ENCODE peak calls at places on chromosomes 6 and 20, in nine cellular contexts. One of them, this sample, is unnamed.
A peak's percentile ranks its signal among the peaks of the same experiment; 100 is the strongest.

GRCh38 chr20:43529457-43530153 is 22.1 kb downstream of the L3MBTL1 start:
- DNase-seq in HEK293T: no peak
- DNase-seq in CD8-positive, alpha-beta T cell: no peak
- DNase-seq in hepatocyte: no peak
- DNase-seq in stimulated activated CD4-positive, alpha-beta T cell treated with anti-CD3 and anti-CD28 coated beads, Interleukin-1b, Interleukin-23, amount 100 ng/mL, for 24 hours: no peak
- DNase-seq in memory B cell: no peak
- DNase-seq in Right ventricle myocardium inferior: no peak
- DNase-seq in RPMI8226: no peak
- DNase-seq in endodermal cell: no peak
- DNase-seq in this sample: no peak

GRCh38 chr6:165726915-165727314 is 63.9 kb upstream of the PDE10A start:
- DNase-seq in HEK293T: no peak
- DNase-seq in CD8-positive, alpha-beta T cell: no peak
- DNase-seq in hepatocyte: no peak
- DNase-seq in stimulated activated CD4-positive, alpha-beta T cell treated with anti-CD3 and anti-CD28 coated beads, Interleukin-1b, Interleukin-23, amount 100 ng/mL, for 24 hours: no peak
- DNase-seq in memory B cell: no peak
- DNase-seq in Right ventricle myocardium inferior: peak; percentile 71
- DNase-seq in RPMI8226: no peak
- DNase-seq in endodermal cell: no peak
- DNase-seq in this sample: no peak

GRCh38 chr6:1781152-1781848 is 171.6 kb downstream of the FOXC1 start:
- DNase-seq in HEK293T: no peak
- DNase-seq in CD8-positive, alpha-beta T cell: no peak
- DNase-seq in hepatocyte: no peak
- DNase-seq in stimulated activated CD4-positive, alpha-beta T cell treated with anti-CD3 and anti-CD28 coated beads, Interleukin-1b, Interleukin-23, amount 100 ng/mL, for 24 hours: no peak
- DNase-seq in memory B cell: no peak
- DNase-seq in Right ventricle myocardium inferior: no peak
- DNase-seq in RPMI8226: no peak
- DNase-seq in endodermal cell: peak; percentile 53
- DNase-seq in this sample: no peak

GRCh38 chr6:43774776-43775583 is 5.0 kb downstream of the VEGFA start:
- DNase-seq in HEK293T: peak; percentile 68
- DNase-seq in CD8-positive, alpha-beta T cell: peak; percentile 56
- DNase-seq in hepatocyte: peak; percentile 88
- DNase-seq in stimulated activated CD4-positive, alpha-beta T cell treated with anti-CD3 and anti-CD28 coated beads, Interleukin-1b, Interleukin-23, amount 100 ng/mL, for 24 hours: peak; percentile 49
- DNase-seq in memory B cell: peak; percentile 54
- DNase-seq in Right ventricle myocardium inferior: peak; percentile 84
- DNase-seq in RPMI8226: peak; percentile 69
- DNase-seq in endodermal cell: peak; percentile 92
- DNase-seq in this sample: peak; percentile 31

GRCh38 chr6:39301606-39302005 is 12.6 kb downstream of the KCNK17 start:
- DNase-seq in HEK293T: peak; percentile 57
- DNase-seq in CD8-positive, alpha-beta T cell: no peak
- DNase-seq in hepatocyte: no peak
- DNase-seq in stimulated activated CD4-positive, alpha-beta T cell treated with anti-CD3 and anti-CD28 coated beads, Interleukin-1b, Interleukin-23, amount 100 ng/mL, for 24 hours: no peak
- DNase-seq in memory B cell: no peak
- DNase-seq in Right ventricle myocardium inferior: no peak
- DNase-seq in RPMI8226: peak; percentile 60
- DNase-seq in endodermal cell: peak; percentile 87
- DNase-seq in this sample: no peak

GRCh38 chr20:50112512-50113419 is at the start of gene UBE2V1:
- DNase-seq in HEK293T: peak; percentile 92
- DNase-seq in CD8-positive, alpha-beta T cell: peak; percentile 87
- DNase-seq in hepatocyte: peak; percentile 95
- DNase-seq in stimulated activated CD4-positive, alpha-beta T cell treated with anti-CD3 and anti-CD28 coated beads, Interleukin-1b, Interleukin-23, amount 100 ng/mL, for 24 hours: peak; percentile 85
- DNase-seq in memory B cell: peak; percentile 78
- DNase-seq in Right ventricle myocardium inferior: peak; percentile 97
- DNase-seq in RPMI8226: peak; percentile 90
- DNase-seq in endodermal cell: peak; percentile 95
- DNase-seq in this sample: peak; percentile 83

GRCh38 chr6:124679392-124679791 is 282.8 kb upstream of the RNF217 start:
- DNase-seq in HEK293T: no peak
- DNase-seq in CD8-positive, alpha-beta T cell: no peak
- DNase-seq in hepatocyte: no peak
- DNase-seq in stimulated activated CD4-positive, alpha-beta T cell treated with anti-CD3 and anti-CD28 coated beads, Interleukin-1b, Interleukin-23, amount 100 ng/mL, for 24 hours: no peak
- DNase-seq in memory B cell: no peak
- DNase-seq in Right ventricle myocardium inferior: no peak
- DNase-seq in RPMI8226: no peak
- DNase-seq in endodermal cell: no peak
- DNase-seq in this sample: no peak

GRCh38 chr20:8074931-8075330 is 55.4 kb upstream of the TMX4 start:
- DNase-seq in HEK293T: no peak
- DNase-seq in CD8-positive, alpha-beta T cell: no peak
- DNase-seq in hepatocyte: no peak
- DNase-seq in stimulated activated CD4-positive, alpha-beta T cell treated with anti-CD3 and anti-CD28 coated beads, Interleukin-1b, Interleukin-23, amount 100 ng/mL, for 24 hours: no peak
- DNase-seq in memory B cell: no peak
- DNase-seq in Right ventricle myocardium inferior: no peak
- DNase-seq in RPMI8226: no peak
- DNase-seq in endodermal cell: no peak
- DNase-seq in this sample: no peak

GRCh38 chr6:17580518-17581048 is 19.5 kb upstream of the FAM8A1 start:
- DNase-seq in HEK293T: no peak
- DNase-seq in CD8-positive, alpha-beta T cell: peak; percentile 19
- DNase-seq in hepatocyte: no peak
- DNase-seq in stimulated activated CD4-positive, alpha-beta T cell treated with anti-CD3 and anti-CD28 coated beads, Interleukin-1b, Interleukin-23, amount 100 ng/mL, for 24 hours: peak; percentile 28
- DNase-seq in memory B cell: no peak
- DNase-seq in Right ventricle myocardium inferior: peak; percentile 77
- DNase-seq in RPMI8226: no peak
- DNase-seq in endodermal cell: peak; percentile 51
- DNase-seq in this sample: no peak

GRCh38 chr6:163436843-163437242 is 22.3 kb downstream of the QKI start:
- DNase-seq in HEK293T: no peak
- DNase-seq in CD8-positive, alpha-beta T cell: no peak
- DNase-seq in hepatocyte: no peak
- DNase-seq in stimulated activated CD4-positive, alpha-beta T cell treated with anti-CD3 and anti-CD28 coated beads, Interleukin-1b, Interleukin-23, amount 100 ng/mL, for 24 hours: no peak
- DNase-seq in memory B cell: no peak
- DNase-seq in Right ventricle myocardium inferior: no peak
- DNase-seq in RPMI8226: no peak
- DNase-seq in endodermal cell: no peak
- DNase-seq in this sample: no peak

GRCh38 chr6:71665931-71666330 is 220.4 kb upstream of the RIMS1 start:
- DNase-seq in HEK293T: no peak
- DNase-seq in CD8-positive, alpha-beta T cell: no peak
- DNase-seq in hepatocyte: no peak
- DNase-seq in stimulated activated CD4-positive, alpha-beta T cell treated with anti-CD3 and anti-CD28 coated beads, Interleukin-1b, Interleukin-23, amount 100 ng/mL, for 24 hours: no peak
- DNase-seq in memory B cell: no peak
- DNase-seq in Right ventricle myocardium inferior: no peak
- DNase-seq in RPMI8226: no peak
- DNase-seq in endodermal cell: no peak
- DNase-seq in this sample: no peak

GRCh38 chr6:43944908-43945777 is 175.1 kb downstream of the VEGFA start:
- DNase-seq in HEK293T: no peak
- DNase-seq in CD8-positive, alpha-beta T cell: no peak
- DNase-seq in hepatocyte: no peak
- DNase-seq in stimulated activated CD4-positive, alpha-beta T cell treated with anti-CD3 and anti-CD28 coated beads, Interleukin-1b, Interleukin-23, amount 100 ng/mL, for 24 hours: no peak
- DNase-seq in memory B cell: no peak
- DNase-seq in Right ventricle myocardium inferior: no peak
- DNase-seq in RPMI8226: no peak
- DNase-seq in endodermal cell: no peak
- DNase-seq in this sample: no peak

GRCh38 chr6:97292671-97293070 is 9.7 kb upstream of the MMS22L start:
- DNase-seq in HEK293T: no peak
- DNase-seq in CD8-positive, alpha-beta T cell: no peak
- DNase-seq in hepatocyte: no peak
- DNase-seq in stimulated activated CD4-positive, alpha-beta T cell treated with anti-CD3 and anti-CD28 coated beads, Interleukin-1b, Interleukin-23, amount 100 ng/mL, for 24 hours: no peak
- DNase-seq in memory B cell: no peak
- DNase-seq in Right ventricle myocardium inferior: no peak
- DNase-seq in RPMI8226: no peak
- DNase-seq in endodermal cell: no peak
- DNase-seq in this sample: no peak

GRCh38 chr6:38413097-38413800 is 226.5 kb downstream of the BTBD9 start:
- DNase-seq in HEK293T: no peak
- DNase-seq in CD8-positive, alpha-beta T cell: no peak
- DNase-seq in hepatocyte: no peak
- DNase-seq in stimulated activated CD4-positive, alpha-beta T cell treated with anti-CD3 and anti-CD28 coated beads, Interleukin-1b, Interleukin-23, amount 100 ng/mL, for 24 hours: no peak
- DNase-seq in memory B cell: no peak
- DNase-seq in Right ventricle myocardium inferior: no peak
- DNase-seq in RPMI8226: no peak
- DNase-seq in endodermal cell: no peak
- DNase-seq in this sample: no peak

GRCh38 chr6:15264412-15264811 is 18.5 kb downstream of the JARID2 start:
- DNase-seq in HEK293T: no peak
- DNase-seq in CD8-positive, alpha-beta T cell: no peak
- DNase-seq in hepatocyte: no peak
- DNase-seq in stimulated activated CD4-positive, alpha-beta T cell treated with anti-CD3 and anti-CD28 coated beads, Interleukin-1b, Interleukin-23, amount 100 ng/mL, for 24 hours: no peak
- DNase-seq in memory B cell: no peak
- DNase-seq in Right ventricle myocardium inferior: no peak
- DNase-seq in RPMI8226: no peak
- DNase-seq in endodermal cell: no peak
- DNase-seq in this sample: no peak

GRCh38 chr6:152380993-152381898 is 255.9 kb downstream of the SYNE1 start:
- DNase-seq in HEK293T: peak; percentile 62
- DNase-seq in CD8-positive, alpha-beta T cell: no peak
- DNase-seq in hepatocyte: peak; percentile 93
- DNase-seq in stimulated activated CD4-positive, alpha-beta T cell treated with anti-CD3 and anti-CD28 coated beads, Interleukin-1b, Interleukin-23, amount 100 ng/mL, for 24 hours: no peak
- DNase-seq in memory B cell: no peak
- DNase-seq in Right ventricle myocardium inferior: peak; percentile 83
- DNase-seq in RPMI8226: no peak
- DNase-seq in endodermal cell: no peak
- DNase-seq in this sample: no peak

GRCh38 chr6:11258260-11259237 is 26.1 kb upstream of the NEDD9 start:
- DNase-seq in HEK293T: no peak
- DNase-seq in CD8-positive, alpha-beta T cell: peak; percentile 14
- DNase-seq in hepatocyte: peak; percentile 48
- DNase-seq in stimulated activated CD4-positive, alpha-beta T cell treated with anti-CD3 and anti-CD28 coated beads, Interleukin-1b, Interleukin-23, amount 100 ng/mL, for 24 hours: no peak
- DNase-seq in memory B cell: no peak
- DNase-seq in Right ventricle myocardium inferior: no peak
- DNase-seq in RPMI8226: no peak
- DNase-seq in endodermal cell: peak; percentile 75
- DNase-seq in this sample: no peak

GRCh38 chr6:116462516-116462915 is 1.3 kb downstream of the CALHM6 start:
- DNase-seq in HEK293T: no peak
- DNase-seq in CD8-positive, alpha-beta T cell: no peak
- DNase-seq in hepatocyte: no peak
- DNase-seq in stimulated activated CD4-positive, alpha-beta T cell treated with anti-CD3 and anti-CD28 coated beads, Interleukin-1b, Interleukin-23, amount 100 ng/mL, for 24 hours: no peak
- DNase-seq in memory B cell: no peak
- DNase-seq in Right ventricle myocardium inferior: no peak
- DNase-seq in RPMI8226: peak; percentile 71
- DNase-seq in endodermal cell: no peak
- DNase-seq in this sample: no peak

GRCh38 chr6:123380257-123380656 is 256.5 kb downstream of the TRDN start:
- DNase-seq in HEK293T: peak; percentile 59
- DNase-seq in CD8-positive, alpha-beta T cell: no peak
- DNase-seq in hepatocyte: peak; percentile 60
- DNase-seq in stimulated activated CD4-positive, alpha-beta T cell treated with anti-CD3 and anti-CD28 coated beads, Interleukin-1b, Interleukin-23, amount 100 ng/mL, for 24 hours: no peak
- DNase-seq in memory B cell: no peak
- DNase-seq in Right ventricle myocardium inferior: no peak
- DNase-seq in RPMI8226: no peak
- DNase-seq in endodermal cell: peak; percentile 52
- DNase-seq in this sample: no peak

GRCh38 chr6:42221546-42221945 is 3.9 kb upstream of the MRPS10 start:
- DNase-seq in HEK293T: no peak
- DNase-seq in CD8-positive, alpha-beta T cell: no peak
- DNase-seq in hepatocyte: no peak
- DNase-seq in stimulated activated CD4-positive, alpha-beta T cell treated with anti-CD3 and anti-CD28 coated beads, Interleukin-1b, Interleukin-23, amount 100 ng/mL, for 24 hours: no peak
- DNase-seq in memory B cell: no peak
- DNase-seq in Right ventricle myocardium inferior: no peak
- DNase-seq in RPMI8226: no peak
- DNase-seq in endodermal cell: no peak
- DNase-seq in this sample: no peak

GRCh38 chr6:123210645-123211044 is 214.6 kb downstream of the CLVS2 start:
- DNase-seq in HEK293T: no peak
- DNase-seq in CD8-positive, alpha-beta T cell: no peak
- DNase-seq in hepatocyte: no peak
- DNase-seq in stimulated activated CD4-positive, alpha-beta T cell treated with anti-CD3 and anti-CD28 coated beads, Interleukin-1b, Interleukin-23, amount 100 ng/mL, for 24 hours: no peak
- DNase-seq in memory B cell: no peak
- DNase-seq in Right ventricle myocardium inferior: no peak
- DNase-seq in RPMI8226: no peak
- DNase-seq in endodermal cell: no peak
- DNase-seq in this sample: no peak

GRCh38 chr6:119308994-119309657 is 40.4 kb downstream of the MAN1A1 start:
- DNase-seq in HEK293T: no peak
- DNase-seq in CD8-positive, alpha-beta T cell: no peak
- DNase-seq in hepatocyte: no peak
- DNase-seq in stimulated activated CD4-positive, alpha-beta T cell treated with anti-CD3 and anti-CD28 coated beads, Interleukin-1b, Interleukin-23, amount 100 ng/mL, for 24 hours: no peak
- DNase-seq in memory B cell: no peak
- DNase-seq in Right ventricle myocardium inferior: no peak
- DNase-seq in RPMI8226: no peak
- DNase-seq in endodermal cell: no peak
- DNase-seq in this sample: no peak

GRCh38 chr6:150835620-150836019 is 29.9 kb upstream of the MTHFD1L start:
- DNase-seq in HEK293T: no peak
- DNase-seq in CD8-positive, alpha-beta T cell: no peak
- DNase-seq in hepatocyte: peak; percentile 45
- DNase-seq in stimulated activated CD4-positive, alpha-beta T cell treated with anti-CD3 and anti-CD28 coated beads, Interleukin-1b, Interleukin-23, amount 100 ng/mL, for 24 hours: no peak
- DNase-seq in memory B cell: no peak
- DNase-seq in Right ventricle myocardium inferior: no peak
- DNase-seq in RPMI8226: no peak
- DNase-seq in endodermal cell: no peak
- DNase-seq in this sample: no peak

GRCh38 chr6:44940367-44940766 is 387.8 kb upstream of the RUNX2 start:
- DNase-seq in HEK293T: no peak
- DNase-seq in CD8-positive, alpha-beta T cell: no peak
- DNase-seq in hepatocyte: peak; percentile 11
- DNase-seq in stimulated activated CD4-positive, alpha-beta T cell treated with anti-CD3 and anti-CD28 coated beads, Interleukin-1b, Interleukin-23, amount 100 ng/mL, for 24 hours: no peak
- DNase-seq in memory B cell: no peak
- DNase-seq in Right ventricle myocardium inferior: no peak
- DNase-seq in RPMI8226: no peak
- DNase-seq in endodermal cell: no peak
- DNase-seq in this sample: no peak

GRCh38 chr6:110513001-110513400 is 36.6 kb upstream of the SLC22A16 start:
- DNase-seq in HEK293T: no peak
- DNase-seq in CD8-positive, alpha-beta T cell: no peak
- DNase-seq in hepatocyte: no peak
- DNase-seq in stimulated activated CD4-positive, alpha-beta T cell treated with anti-CD3 and anti-CD28 coated beads, Interleukin-1b, Interleukin-23, amount 100 ng/mL, for 24 hours: no peak
- DNase-seq in memory B cell: no peak
- DNase-seq in Right ventricle myocardium inferior: no peak
- DNase-seq in RPMI8226: no peak
- DNase-seq in endodermal cell: no peak
- DNase-seq in this sample: no peak

GRCh38 chr20:19758888-19759331 is 852 bp downstream of the RIN2 start:
- DNase-seq in HEK293T: peak; percentile 56
- DNase-seq in CD8-positive, alpha-beta T cell: no peak
- DNase-seq in hepatocyte: peak; percentile 74
- DNase-seq in stimulated activated CD4-positive, alpha-beta T cell treated with anti-CD3 and anti-CD28 coated beads, Interleukin-1b, Interleukin-23, amount 100 ng/mL, for 24 hours: no peak
- DNase-seq in memory B cell: peak; percentile 16
- DNase-seq in Right ventricle myocardium inferior: peak; percentile 91
- DNase-seq in RPMI8226: no peak
- DNase-seq in endodermal cell: peak; percentile 89
- DNase-seq in this sample: no peak

GRCh38 chr6:96816182-96816888 is 20.9 kb downstream of the GPR63 start:
- DNase-seq in HEK293T: no peak
- DNase-seq in CD8-positive, alpha-beta T cell: no peak
- DNase-seq in hepatocyte: peak; percentile 26
- DNase-seq in stimulated activated CD4-positive, alpha-beta T cell treated with anti-CD3 and anti-CD28 coated beads, Interleukin-1b, Interleukin-23, amount 100 ng/mL, for 24 hours: no peak
- DNase-seq in memory B cell: no peak
- DNase-seq in Right ventricle myocardium inferior: no peak
- DNase-seq in RPMI8226: peak; percentile 83
- DNase-seq in endodermal cell: peak; percentile 70
- DNase-seq in this sample: no peak

This sample was measured in activated T-helper 1 cell treated with anti-CD3 and anti-CD28 coated beads, Interleukin-2, amount 50 U/mL, for 16 hours.